ENCODE peak calls at places on chromosomes 13 and 19, in four cellular contexts. One of them, this sample, is unnamed.

GRCh38 chr13:63307239-63307638 is 1891.6 kb upstream of the PCDH20 start:
- DNase-seq in skeletal muscle cell: no peak
- DNase-seq in WTC11: no peak
- DNase-seq in NCI-H524: no peak
- DNase-seq in this sample: no peak

GRCh38 chr19:10587022-10587838 is at the start of gene AP1M2:
- DNase-seq in WTC11: peak
- DNase-seq in skeletal muscle cell: no peak
- DNase-seq in NCI-H524: no peak
- DNase-seq in this sample: no peak

GRCh38 chr13:113475911-113476310 is 14.6 kb downstream of the DCUN1D2 start:
- DNase-seq in skeletal muscle cell: no peak
- DNase-seq in WTC11: no peak
- DNase-seq in NCI-H524: no peak
- DNase-seq in this sample: no peak

GRCh38 chr19:48878219-48879024 is 6.2 kb downstream of the PPP1R15A start:
- DNase-seq in WTC11: no peak
- DNase-seq in NCI-H524: no peak
- DNase-seq in skeletal muscle cell: no peak
- DNase-seq in this sample: no peak

GRCh38 chr19:1275260-1275975 is at the start of gene FAM174C:
- DNase-seq in skeletal muscle cell: peak
- DNase-seq in NCI-H524: peak
- DNase-seq in WTC11: peak
- DNase-seq in this sample: peak

GRCh38 chr13:112768795-112769411 is 79.1 kb downstream of the ATP11A start:
- DNase-seq in NCI-H524: no peak
- DNase-seq in skeletal muscle cell: no peak
- DNase-seq in WTC11: no peak
- DNase-seq in this sample: no peak

GRCh38 chr19:17519967-17520366 is 8.5 kb downstream of the PGLS start:
- DNase-seq in skeletal muscle cell: no peak
- DNase-seq in NCI-H524: no peak
- DNase-seq in WTC11: no peak
- DNase-seq in this sample: no peak

GRCh38 chr19:51903192-51903591 is 1.6 kb downstream of the ZNF649 start:
- DNase-seq in NCI-H524: no peak
- DNase-seq in WTC11: no peak
- DNase-seq in skeletal muscle cell: no peak
- DNase-seq in this sample: no peak

GRCh38 chr19:49447485-49448431 is 3.9 kb downstream of the PIH1D1 start:
- DNase-seq in NCI-H524: no peak
- DNase-seq in skeletal muscle cell: no peak
- DNase-seq in WTC11: peak
- DNase-seq in this sample: no peak

GRCh38 chr13:114268344-114269280 is 12.8 kb upstream of the UPF3A start:
- DNase-seq in WTC11: no peak
- DNase-seq in skeletal muscle cell: no peak
- DNase-seq in NCI-H524: no peak
- DNase-seq in this sample: no peak

GRCh38 chr13:21074601-21075302 is 13.4 kb upstream of the LATS2 start:
- DNase-seq in NCI-H524: no peak
- DNase-seq in skeletal muscle cell: no peak
- DNase-seq in WTC11: no peak
- DNase-seq in this sample: no peak

GRCh38 chr13:95677564-95678386 is 836 bp downstream of the DNAJC3 start:
- DNase-seq in WTC11: peak
- DNase-seq in NCI-H524: no peak
- DNase-seq in skeletal muscle cell: no peak
- DNase-seq in this sample: no peak

GRCh38 chr13:46195017-46195416 is 13.0 kb upstream of the LCP1 start:
- DNase-seq in NCI-H524: no peak
- DNase-seq in WTC11: no peak
- DNase-seq in skeletal muscle cell: no peak
- DNase-seq in this sample: no peak

GRCh38 chr19:33204136-33204973 is 10.2 kb downstream of the LRP3 start:
- DNase-seq in skeletal muscle cell: no peak
- DNase-seq in WTC11: no peak
- DNase-seq in NCI-H524: no peak
- DNase-seq in this sample: no peak

GRCh38 chr19:15181394-15181793 is 19.4 kb downstream of the NOTCH3 start:
- DNase-seq in WTC11: peak
- DNase-seq in NCI-H524: no peak
- DNase-seq in skeletal muscle cell: no peak
- DNase-seq in this sample: no peak